ENCODE peak calls at places on chromosome X, in five cellular contexts. U is PC-3, J is mammary epithelial cell, F is left ventricle myocardium inferior, O is Peyer's patch. Z is an unnamed sample. For H3K4me1, the result is how much of the 10 kb centered on the place peaks cover.

GRCh38 chrX:7170903-7171302 is 22.9 kb upstream of the PUDP start:
- DNase-seq in U (peak), J (no peak), F (no peak), O (no peak), Z (no peak)

GRCh38 chrX:44314259-44314734 is 29.2 kb downstream of the EFHC2 start:
- DNase-seq in U (peak), J (peak), F (peak), O (no peak), Z (peak)

GRCh38 chrX:41781500-41781899 is 57.5 kb downstream of the GPR82 start:
- DNase-seq in U (peak), J (peak), F (no peak), O (no peak), Z (no peak)

GRCh38 chrX:20026278-20026677 is 35.4 kb upstream of the BCLAF3 start:
- DNase-seq in U (peak), J (peak), F (no peak), O (no peak), Z (no peak)

GRCh38 chrX:71616672-71617529 is 1.4 kb downstream of the CXCR3 start:
- DNase-seq in U (no peak), J (no peak), F (no peak), O (peak), Z (no peak)

GRCh38 chrX:112642349-112642748 is 37.4 kb downstream of the LHFPL1 start:
- DNase-seq in U (peak), J (peak), F (no peak), O (no peak), Z (no peak)

GRCh38 chrX:8921615-8922014 is 112.3 kb downstream of the FAM9B start:
- DNase-seq in U (peak), J (no peak), F (no peak), O (no peak), Z (no peak)

GRCh38 chrX:134898450-134898849 is 92.3 kb upstream of the SMIM10 start:
- DNase-seq in U (peak), J (no peak), F (no peak), O (no peak), Z (no peak)

DNA sequence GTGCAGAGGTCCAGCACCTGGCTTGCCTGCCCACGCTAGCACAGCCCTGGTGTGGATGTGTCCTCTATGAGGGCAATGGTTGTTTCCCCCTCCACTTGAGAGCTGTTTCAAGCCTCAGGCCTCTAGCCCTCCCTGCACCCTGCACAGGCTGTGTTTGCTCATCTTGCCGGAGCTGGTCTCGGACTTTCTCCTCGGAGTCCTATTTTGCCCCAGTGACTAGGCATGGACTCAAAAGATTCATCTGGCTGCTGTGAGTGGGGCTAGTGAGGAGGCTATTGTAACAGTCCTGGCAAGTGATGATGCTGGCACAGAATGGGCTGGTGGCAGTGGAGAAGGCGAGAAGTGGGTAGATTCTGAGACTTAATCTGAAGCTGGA is 5.8 kb downstream of the FOXP3 start:
- DNase-seq in U (no peak), J (no peak), F (no peak), O (no peak), Z (no peak)
- TF ChIP-seq CTCF in U (no peak), J (no peak), F (no peak), O (no peak), Z (no peak)

DNA sequence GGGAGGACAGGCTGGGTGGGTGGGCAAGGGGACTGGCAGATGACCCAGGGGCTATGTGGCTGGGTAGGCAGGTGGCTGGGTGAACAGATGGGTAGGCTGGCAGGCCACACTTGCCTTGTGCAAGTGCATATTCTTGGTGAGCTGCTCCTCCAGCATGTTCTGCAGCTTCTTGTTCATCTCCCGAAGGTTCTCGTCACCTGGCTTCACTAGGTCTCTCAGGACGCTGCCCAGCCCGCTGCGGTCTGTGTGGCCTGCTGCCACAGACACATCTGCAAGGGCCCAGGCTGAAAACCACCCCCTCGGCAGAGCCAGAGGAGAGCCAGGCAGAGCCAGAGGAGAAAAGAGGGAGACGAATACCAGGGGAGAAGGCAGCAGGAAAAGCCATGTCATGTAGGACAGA is 3.4 kb upstream of the KCND1 start:
- DNase-seq in U (no peak), J (no peak), F (no peak), O (no peak), Z (no peak)
- H3K4me1 ChIP-seq in U (under half), J (under half), F (under half), O (under half), Z (under half)

GRCh38 chrX:34300871-34301270 is 168.8 kb upstream of the FAM47A start:
- DNase-seq in U (peak), J (peak), F (no peak), O (no peak), Z (no peak)
- TF ChIP-seq CTCF in U (peak), J (peak), F (peak), O (peak), Z (peak)

DNA sequence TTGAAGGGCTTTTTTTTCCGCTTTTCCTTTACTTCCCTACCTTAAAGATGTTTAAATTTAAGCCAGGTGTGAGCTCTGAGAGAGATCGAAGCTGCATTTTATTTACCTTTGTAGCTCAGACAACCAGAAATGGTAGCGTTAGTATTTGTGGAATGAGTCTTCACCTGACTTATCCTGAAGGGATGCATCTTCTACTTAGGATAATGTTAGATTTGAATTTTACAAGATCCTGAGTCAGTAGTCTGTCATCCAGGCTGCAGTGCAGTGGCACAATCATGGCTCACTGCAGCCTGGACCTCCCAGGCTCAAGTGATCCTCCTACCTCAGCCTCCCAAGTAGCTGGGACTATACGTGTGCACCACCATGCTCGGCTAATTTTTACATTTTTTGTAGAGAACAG is 26.2 kb downstream of the TMSB4X start:
- DNase-seq in U (peak), J (peak), F (no peak), O (no peak), Z (no peak)
- H3K4me1 ChIP-seq in U (half or more), J (under half), F (under half), O (under half), Z (under half)

GRCh38 chrX:30622361-30622760 is 30.9 kb upstream of the GK start:
- DNase-seq in U (no peak), J (no peak), F (no peak), O (no peak), Z (no peak)

GRCh38 chrX:30620980-30621716 is 32.1 kb upstream of the GK start:
- DNase-seq in U (peak), J (peak), F (no peak), O (no peak), Z (no peak)

GRCh38 chrX:30620125-30620524 is 33.1 kb upstream of the GK start:
- DNase-seq in U (no peak), J (no peak), F (no peak), O (no peak), Z (no peak)

GRCh38 chrX:30615229-30615628 is 37.7 kb upstream of the TASL start:
- DNase-seq in U (peak), J (peak), F (no peak), O (no peak), Z (no peak)

GRCh38 chrX:30618160-30618765 is 35.0 kb upstream of the GK start:
- DNase-seq in U (peak), J (no peak), F (no peak), O (no peak), Z (no peak)
- TF ChIP-seq CTCF in U (peak), J (no peak), F (no peak), O (no peak), Z (no peak)